ENCODE peak calls at places on chromosomes 6 and 20, in nine cellular contexts. X is NCI-H2171 treated with DMSO at 0.1 percent for 48 hours, N is cardiac septum, V is ELR, U is tibial nerve, A is cerebellar cortex, E is kidney tubule cell, O is T-helper 17 cell, J is PC-3. I is an unnamed sample.

GRCh38 chr20:46575394-46575793 is 24.9 kb upstream of the OCSTAMP start:
- DNase-seq in X (no peak), N (no peak), V (no peak), U (no peak), A (no peak), E (no peak), O (no peak), J (no peak), I (no peak)

GRCh38 chr20:20487811-20488210 is 119.9 kb downstream of the INSM1 start:
- DNase-seq in X (no peak), N (no peak), V (no peak), U (no peak), A (no peak), E (no peak), O (no peak), J (peak; percentile 76), I (no peak)

GRCh38 chr20:44928595-44928994 is 18.7 kb downstream of the PABPC1L start:
- DNase-seq in X (no peak), N (no peak), V (no peak), U (no peak), A (no peak), E (no peak), O (no peak), J (no peak), I (no peak)

GRCh38 chr6:152135755-152136448 is 328.4 kb downstream of the ESR1 start:
- DNase-seq in X (no peak), N (no peak), V (no peak), U (no peak), A (no peak), E (no peak), O (no peak), J (peak; percentile 71), I (no peak)

GRCh38 chr6:128710305-128710704 is 172.6 kb upstream of the LAMA2 start:
- DNase-seq in X (no peak), N (no peak), V (peak; percentile 50), U (no peak), A (no peak), E (no peak), O (no peak), J (peak; percentile 27), I (no peak)

GRCh38 chr6:89369009-89369408 is 16.5 kb upstream of the UBE2J1 start:
- DNase-seq in X (no peak), N (no peak), V (peak; percentile 65), U (no peak), A (peak; percentile 47), E (peak; percentile 64), O (no peak), J (peak; percentile 72), I (no peak)

GRCh38 chr20:3194617-3195280 is 9.7 kb downstream of the DDRGK1 start:
- DNase-seq in X (peak; percentile 34), N (peak; percentile 57), V (no peak), U (no peak), A (no peak), E (no peak), O (no peak), J (no peak), I (no peak)

GRCh38 chr6:71478834-71479541 is 190.4 kb downstream of the OGFRL1 start:
- DNase-seq in X (no peak), N (no peak), V (peak; percentile 97), U (no peak), A (no peak), E (peak; percentile 97), O (no peak), J (peak; percentile 79), I (no peak)

GRCh38 chr20:20237093-20237959 is 130.6 kb upstream of the INSM1 start:
- DNase-seq in X (peak; percentile 24), N (no peak), V (peak; percentile 55), U (no peak), A (peak; percentile 47), E (peak; percentile 50), O (no peak), J (peak; percentile 68), I (no peak)

GRCh38 chr6:139754898-139755754 is 380.7 kb upstream of the CITED2 start:
- DNase-seq in X (no peak), N (no peak), V (no peak), U (no peak), A (no peak), E (peak; percentile 47), O (no peak), J (no peak), I (no peak)

GRCh38 chr6:43274916-43275597 is 23.0 kb upstream of the SLC22A7 start:
- DNase-seq in X (no peak), N (no peak), V (no peak), U (no peak), A (no peak), E (no peak), O (peak; percentile 32), J (no peak), I (no peak)

GRCh38 chr6:10522929-10523573 is 1.9 kb downstream of the GCNT2 start:
- DNase-seq in X (no peak), N (no peak), V (no peak), U (no peak), A (peak; percentile 56), E (peak; percentile 73), O (no peak), J (no peak), I (no peak)

GRCh38 chr20:64055893-64056638 is 6.6 kb upstream of the SOX18 start:
- DNase-seq in X (peak; percentile 63), N (peak; percentile 85), V (no peak), U (no peak), A (no peak), E (peak; percentile 43), O (no peak), J (peak; percentile 10), I (no peak)

GRCh38 chr6:151393410-151393809 is 2.1 kb upstream of the ZBTB2 start:
- DNase-seq in X (no peak), N (no peak), V (no peak), U (no peak), A (no peak), E (no peak), O (no peak), J (no peak), I (no peak)

GRCh38 chr6:134935076-134935475 is 14.8 kb downstream of the ALDH8A1 start:
- DNase-seq in X (no peak), N (no peak), V (peak; percentile 66), U (no peak), A (no peak), E (peak; percentile 86), O (no peak), J (peak; percentile 61), I (no peak)

GRCh38 chr20:18719426-18719825 is 94.2 kb upstream of the SCP2D1 start:
- DNase-seq in X (no peak), N (no peak), V (peak; percentile 49), U (no peak), A (no peak), E (peak; percentile 38), O (no peak), J (no peak), I (no peak)

GRCh38 chr6:159074120-159074684 is 29.4 kb upstream of the TAGAP start:
- DNase-seq in X (peak; percentile 67), N (no peak), V (peak; percentile 42), U (no peak), A (peak; percentile 72), E (peak; percentile 31), O (no peak), J (peak; percentile 6), I (no peak)

GRCh38 chr6:117395164-117395563 is 30.6 kb downstream of the ROS1 start:
- DNase-seq in X (no peak), N (no peak), V (no peak), U (no peak), A (no peak), E (no peak), O (no peak), J (no peak), I (no peak)

GRCh38 chr6:45619211-45619760 is 241.6 kb upstream of the SUPT3H start:
- DNase-seq in X (no peak), N (no peak), V (no peak), U (peak; percentile 38), A (no peak), E (peak; percentile 35), O (no peak), J (no peak), I (no peak)

GRCh38 chr6:155604991-155605390 is 149.4 kb upstream of the NOX3 start:
- DNase-seq in X (no peak), N (no peak), V (peak; percentile 16), U (no peak), A (no peak), E (peak; percentile 39), O (no peak), J (no peak), I (no peak)

GRCh38 chr6:64299176-64299575 is 663.6 kb downstream of the PHF3 start:
- DNase-seq in X (no peak), N (no peak), V (no peak), U (no peak), A (no peak), E (no peak), O (no peak), J (no peak), I (no peak)

GRCh38 chr20:54665812-54666211 is 190.4 kb downstream of the DOK5 start:
- DNase-seq in X (no peak), N (no peak), V (no peak), U (no peak), A (no peak), E (no peak), O (no peak), J (no peak), I (no peak)

GRCh38 chr6:124868476-124868875 is 93.8 kb upstream of the RNF217 start:
- DNase-seq in X (no peak), N (no peak), V (peak; percentile 40), U (no peak), A (no peak), E (no peak), O (no peak), J (peak; percentile 17), I (no peak)

GRCh38 chr20:63103402-63104311 is 96.9 kb upstream of the BHLHE23 start:
- DNase-seq in X (peak; percentile 6), N (no peak), V (peak; percentile 46), U (no peak), A (no peak), E (no peak), O (peak; percentile 15), J (no peak), I (no peak)

GRCh38 chr6:168637853-168638252 is 196.9 kb downstream of the SMOC2 start:
- DNase-seq in X (no peak), N (no peak), V (no peak), U (no peak), A (no peak), E (no peak), O (no peak), J (no peak), I (no peak)

GRCh38 chr20:56676001-56676400 is 46.9 kb downstream of the TFAP2C start:
- DNase-seq in X (no peak), N (no peak), V (no peak), U (no peak), A (no peak), E (no peak), O (no peak), J (no peak), I (no peak)

GRCh38 chr6:32938494-32938893 is 2.3 kb downstream of the HLA-DMB start:
- DNase-seq in X (no peak), N (no peak), V (no peak), U (no peak), A (no peak), E (no peak), O (no peak), J (no peak), I (no peak)

GRCh38 chr20:63071541-63072181 is 64.9 kb upstream of the BHLHE23 start:
- DNase-seq in X (peak; percentile 86), N (no peak), V (peak; percentile 94), U (no peak), A (peak; percentile 35), E (peak; percentile 70), O (peak; percentile 9), J (peak; percentile 63), I (no peak)

GRCh38 chr20:676315-676937 is 824 bp upstream of the SCRT2 start:
- DNase-seq in X (peak; percentile 84), N (peak; percentile 73), V (no peak), U (no peak), A (no peak), E (no peak), O (no peak), J (no peak), I (no peak)

GRCh38 chr6:41505084-41506049 is 40.8 kb upstream of the FOXP4 start:
- DNase-seq in X (peak; percentile 54), N (peak; percentile 81), V (peak; percentile 56), U (peak; percentile 56), A (no peak), E (peak; percentile 52), O (no peak), J (peak; percentile 27), I (no peak)

GRCh38 chr20:18986146-18986830 is 172.7 kb downstream of the SCP2D1 start:
- DNase-seq in X (no peak), N (no peak), V (no peak), U (no peak), A (no peak), E (peak; percentile 30), O (no peak), J (peak; percentile 24), I (no peak)

I was measured in mesenteric fat pad.